ENCODE peak calls at places on chromosomes 4 and X, in ten cellular contexts. K is Panc1; B is activated B cell treated with CpG ODN at 0.5 μM for 24 hours; E is A549; M is left lung; I is lower lobe of right lung; V is kidney epithelial cell; U is endothelial cell; G is stomach; C is activated CD8-positive, alpha-beta T cell treated with anti-CD3 and anti-CD28 coated beads for 36 hours. R is an unnamed sample.

GRCh38 chr4:126778348-126778747 is 854.4 kb upstream of the INTU start:
- DNase-seq in I (no peak), M (no peak), V (peak; percentile 18), U (no peak), C (no peak), E (no peak), G (no peak), K (no peak), B (no peak), R (no peak)

GRCh38 chr4:15938182-15938581 is 358 bp downstream of the FGFBP1 start:
- DNase-seq in B (no peak), C (no peak), V (no peak), K (no peak), M (no peak), U (no peak), I (peak; percentile 66), G (peak; percentile 34), E (peak; percentile 26), R (no peak)

GRCh38 chr4:38562751-38563198 is 101.2 kb upstream of the KLF3 start:
- DNase-seq in M (peak; percentile 45), G (no peak), B (no peak), E (peak; percentile 5), V (no peak), C (no peak), K (no peak), I (no peak), U (peak; percentile 39), R (peak; percentile 25)

GRCh38 chrX:153673398-153674218 is at the start of gene PNCK:
- DNase-seq in G (no peak), U (no peak), V (no peak), C (no peak), I (no peak), B (no peak), E (no peak), M (peak; percentile 15), K (no peak), R (no peak)

GRCh38 chr4:127936974-127937373 is 28.0 kb downstream of the MFSD8 start:
- DNase-seq in E (no peak), B (no peak), C (no peak), M (no peak), G (no peak), U (no peak), I (no peak), V (no peak), K (no peak), R (no peak)

GRCh38 chr4:181143241-181143854 is 1099.9 kb upstream of the TENM3 start:
- DNase-seq in I (peak; percentile 74), C (peak; percentile 84), B (peak; percentile 38), M (peak; percentile 54), G (peak; percentile 85), E (peak; percentile 61), U (peak; percentile 78), K (peak; percentile 39), V (peak; percentile 34), R (peak; percentile 52)

GRCh38 chr4:24980064-24980690 is 50.6 kb downstream of the LGI2 start:
- DNase-seq in I (no peak), E (peak; percentile 51), M (no peak), V (no peak), B (no peak), G (peak; percentile 59), U (peak; percentile 66), C (peak; percentile 61), K (peak; percentile 33), R (peak; percentile 67)

GRCh38 chr4:129240816-129241215 is 144.9 kb downstream of the C4orf33 start:
- DNase-seq in M (no peak), B (no peak), K (no peak), G (no peak), E (no peak), V (peak; percentile 26), C (no peak), I (no peak), U (no peak), R (no peak)

GRCh38 chr4:12761694-12762093 is 722.4 kb downstream of the RAB28 start:
- DNase-seq in M (no peak), K (no peak), I (no peak), G (no peak), E (no peak), U (no peak), C (no peak), B (no peak), V (no peak), R (no peak)

GRCh38 chrX:37846141-37846540 is 1.2 kb downstream of the DYNLT3 start:
- DNase-seq in U (no peak), C (peak; percentile 5), K (no peak), V (no peak), G (no peak), M (no peak), I (no peak), B (no peak), E (no peak), R (no peak)

GRCh38 chr4:166896254-166896653 is 338.0 kb downstream of the SPOCK3 start:
- DNase-seq in C (no peak), V (no peak), E (no peak), B (no peak), M (no peak), U (no peak), K (no peak), I (no peak), G (no peak), R (no peak)

GRCh38 chr4:25795566-25796454 is 67.0 kb downstream of the SEL1L3 start:
- DNase-seq in U (no peak), G (no peak), E (no peak), I (no peak), K (no peak), V (peak; percentile 28), M (no peak), B (no peak), C (no peak), R (no peak)

GRCh38 chrX:76029385-76029784 is 143.5 kb upstream of the PBDC1 start:
- DNase-seq in I (no peak), E (no peak), K (no peak), M (no peak), U (no peak), G (no peak), B (no peak), C (no peak), V (no peak), R (no peak)

GRCh38 chrX:155251391-155251790 is 12.9 kb downstream of the RAB39B start:
- DNase-seq in V (no peak), I (no peak), K (no peak), G (no peak), M (no peak), E (no peak), U (no peak), C (no peak), B (no peak), R (no peak)

DNA sequence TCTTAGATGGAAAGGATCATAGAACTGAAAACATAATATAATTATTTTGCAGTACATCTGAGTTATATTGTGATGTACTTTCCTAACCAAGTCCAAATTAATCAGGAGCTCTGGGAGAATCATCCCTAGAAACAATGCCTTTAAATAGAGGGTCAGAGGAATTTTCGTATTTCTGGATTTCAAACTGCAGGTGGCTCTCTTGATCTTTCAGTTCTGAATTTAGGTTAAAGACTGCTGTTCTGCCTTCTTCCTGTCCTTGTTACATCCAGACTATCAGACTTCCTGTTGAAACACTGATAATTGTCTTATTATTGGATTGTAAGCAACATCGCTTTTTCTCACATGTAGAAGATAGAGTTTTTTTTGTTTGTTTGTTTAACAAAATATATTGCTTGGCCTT is 142.7 kb downstream of the RPA4 start:
- DNase-seq in E (peak; percentile 19), M (no peak), G (no peak), I (no peak), U (peak; percentile 2), C (no peak), V (no peak), B (no peak), K (no peak), R (no peak)
- TF ChIP-seq CTCF in E (peak; percentile 37), M (no peak), G (no peak), I (no peak), U (no peak), C (no peak), V (no peak), B (no peak), K (no peak), R (peak; percentile 18)

DNA sequence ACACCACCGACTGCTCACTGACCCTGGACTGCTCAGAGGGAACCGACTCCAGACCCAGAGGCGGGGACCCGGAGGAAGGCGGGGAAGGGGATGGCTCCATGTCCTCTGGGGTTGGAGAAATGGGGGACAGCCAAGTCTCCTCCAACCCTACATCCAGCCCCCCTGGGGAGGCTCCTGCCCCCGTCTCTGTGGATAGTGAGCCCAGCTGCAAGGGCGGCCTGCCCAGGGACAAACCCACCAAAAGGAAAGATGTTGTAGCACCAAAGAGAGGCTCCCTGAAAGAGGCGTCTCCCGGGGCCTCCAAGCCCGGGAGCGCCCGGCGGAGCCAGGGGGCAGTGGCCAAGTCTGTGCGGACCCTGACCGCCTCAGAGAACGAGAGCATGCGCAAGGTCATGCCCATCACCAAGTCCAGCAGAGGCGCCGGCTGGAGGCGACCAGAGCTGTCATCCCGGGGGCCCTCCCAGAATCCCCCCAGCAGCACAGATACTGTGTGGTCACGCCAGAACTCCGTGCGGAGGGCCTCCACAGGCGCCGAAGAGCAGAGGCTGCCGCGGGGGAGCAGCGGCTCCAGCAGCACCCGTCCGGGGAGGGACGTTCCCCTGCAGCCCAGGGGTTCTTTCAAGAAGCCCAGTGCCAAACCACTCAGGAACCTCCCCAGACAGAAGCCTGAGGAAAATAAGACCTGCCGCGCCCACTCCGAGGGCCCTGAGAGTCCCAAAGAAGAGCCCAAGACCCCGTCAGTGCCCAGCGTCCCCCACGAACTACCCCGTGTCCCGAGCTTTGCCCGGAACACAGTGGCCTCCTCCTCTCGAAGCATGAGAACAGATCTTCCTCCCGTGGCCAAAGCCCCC is 39.7 kb downstream of the FHDC1 start:
- DNase-seq in K (no peak), C (no peak), M (no peak), E (no peak), G (no peak), B (no peak), U (no peak), I (no peak), V (no peak), R (no peak)
- TF ChIP-seq CTCF in K (no peak), C (no peak), M (no peak), E (no peak), G (no peak), B (no peak), U (no peak), I (no peak), V (no peak), R (no peak)

DNA sequence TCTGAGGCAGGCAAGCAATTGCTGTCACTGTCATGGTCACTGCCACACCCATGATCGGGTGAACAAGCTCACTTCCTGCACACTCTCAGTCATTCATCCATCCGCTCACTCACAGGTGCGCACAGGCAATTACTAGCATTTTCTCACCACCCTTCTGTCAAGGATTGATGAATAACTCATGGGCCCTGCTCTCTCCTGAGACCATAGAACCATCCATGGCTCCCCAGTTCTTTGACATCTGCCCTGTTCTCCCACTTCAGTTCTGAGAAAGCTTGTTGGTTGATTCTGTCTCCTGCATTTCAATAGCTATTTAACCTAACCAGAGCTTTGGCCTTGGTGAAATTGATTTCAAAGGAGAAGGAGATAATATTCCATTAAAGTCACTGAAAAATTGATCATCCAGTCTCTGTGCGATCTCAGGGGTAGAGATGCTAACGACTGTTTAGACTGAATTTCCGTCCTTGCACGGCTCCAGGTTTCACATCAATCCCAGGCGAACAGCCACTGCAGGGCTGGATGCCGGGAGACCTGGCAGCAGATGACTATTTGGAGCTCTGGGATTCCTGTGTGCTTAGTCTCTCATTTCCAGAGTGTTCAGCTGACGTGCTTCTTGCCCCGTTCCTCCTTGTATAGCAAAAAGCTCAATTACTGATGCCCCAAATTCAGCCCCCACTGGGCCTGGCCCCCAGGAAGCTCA is 36.8 kb upstream of the ADRA2C start:
- DNase-seq in E (no peak), K (no peak), G (no peak), C (no peak), U (no peak), I (no peak), V (no peak), B (no peak), M (no peak), R (no peak)
- TF ChIP-seq CTCF in E (no peak), K (no peak), G (no peak), C (no peak), U (no peak), I (no peak), V (no peak), B (no peak), M (no peak), R (no peak)

GRCh38 chr4:77600521-77601451 is 4.8 kb upstream of the CXCL13 start:
- DNase-seq in B (no peak), G (peak; percentile 45), C (peak; percentile 60), V (no peak), K (no peak), I (no peak), M (no peak), E (peak; percentile 34), U (peak; percentile 19), R (peak; percentile 45)
- TF ChIP-seq CTCF in B (peak; percentile 53), G (peak; percentile 74), C (peak; percentile 96), V (peak; percentile 90), K (peak; percentile 81), I (peak; percentile 84), M (peak; percentile 56), E (peak; percentile 66), U (peak; percentile 77), R (peak; percentile 84)